ENCODE peak calls at places on chromosomes 13 and 19, in five cellular contexts. One of them, this sample, is unnamed.

GRCh38 chr19:9323557-9323918 is 441 bp upstream of the ZNF559 start:
- DNase-seq in GM23338: peak; percentile 84
- DNase-seq in cardiac muscle cell: peak; percentile 48
- DNase-seq in fibroblast of villous mesenchyme: peak; percentile 82
- DNase-seq in fibroblast of the aortic adventitia: peak; percentile 86
- DNase-seq in this sample: peak; percentile 94

GRCh38 chr19:10471909-10472308 is 31.2 kb downstream of the KEAP1 start:
- DNase-seq in GM23338: peak; percentile 43
- DNase-seq in cardiac muscle cell: peak; percentile 29
- DNase-seq in fibroblast of villous mesenchyme: peak; percentile 49
- DNase-seq in fibroblast of the aortic adventitia: peak; percentile 58
- DNase-seq in this sample: peak; percentile 65

GRCh38 chr19:50489461-50490011 is 12.9 kb upstream of the GARIN5A start:
- DNase-seq in GM23338: no peak
- DNase-seq in cardiac muscle cell: no peak
- DNase-seq in fibroblast of villous mesenchyme: no peak
- DNase-seq in fibroblast of the aortic adventitia: no peak
- DNase-seq in this sample: no peak

GRCh38 chr19:46466536-46467199 is 4.7 kb downstream of the PNMA8A start:
- DNase-seq in GM23338: no peak
- DNase-seq in cardiac muscle cell: no peak
- DNase-seq in fibroblast of villous mesenchyme: peak; percentile 76
- DNase-seq in fibroblast of the aortic adventitia: peak; percentile 90
- DNase-seq in this sample: peak; percentile 92

GRCh38 chr13:105395041-105395440 is 1140.4 kb downstream of the EFNB2 start:
- DNase-seq in GM23338: no peak
- DNase-seq in cardiac muscle cell: no peak
- DNase-seq in fibroblast of villous mesenchyme: no peak
- DNase-seq in fibroblast of the aortic adventitia: no peak
- DNase-seq in this sample: peak; percentile 5

GRCh38 chr13:34738251-34739170 is 203.6 kb upstream of the NBEA start:
- DNase-seq in GM23338: no peak
- DNase-seq in cardiac muscle cell: no peak
- DNase-seq in fibroblast of villous mesenchyme: no peak
- DNase-seq in fibroblast of the aortic adventitia: no peak
- DNase-seq in this sample: peak; percentile 15

GRCh38 chr13:111846396-111847174 is 220.4 kb upstream of the SOX1 start:
- DNase-seq in GM23338: peak; percentile 61
- DNase-seq in cardiac muscle cell: no peak
- DNase-seq in fibroblast of villous mesenchyme: no peak
- DNase-seq in fibroblast of the aortic adventitia: no peak
- DNase-seq in this sample: no peak

GRCh38 chr13:82822935-82823334 is 1059.3 kb downstream of the SLITRK1 start:
- DNase-seq in GM23338: no peak
- DNase-seq in cardiac muscle cell: no peak
- DNase-seq in fibroblast of villous mesenchyme: no peak
- DNase-seq in fibroblast of the aortic adventitia: no peak
- DNase-seq in this sample: no peak

GRCh38 chr19:12034610-12035009 is 869 bp downstream of the ZNF433 start:
- DNase-seq in GM23338: peak; percentile 16
- DNase-seq in cardiac muscle cell: no peak
- DNase-seq in fibroblast of villous mesenchyme: peak; percentile 7
- DNase-seq in fibroblast of the aortic adventitia: peak; percentile 19
- DNase-seq in this sample: no peak

DNA sequence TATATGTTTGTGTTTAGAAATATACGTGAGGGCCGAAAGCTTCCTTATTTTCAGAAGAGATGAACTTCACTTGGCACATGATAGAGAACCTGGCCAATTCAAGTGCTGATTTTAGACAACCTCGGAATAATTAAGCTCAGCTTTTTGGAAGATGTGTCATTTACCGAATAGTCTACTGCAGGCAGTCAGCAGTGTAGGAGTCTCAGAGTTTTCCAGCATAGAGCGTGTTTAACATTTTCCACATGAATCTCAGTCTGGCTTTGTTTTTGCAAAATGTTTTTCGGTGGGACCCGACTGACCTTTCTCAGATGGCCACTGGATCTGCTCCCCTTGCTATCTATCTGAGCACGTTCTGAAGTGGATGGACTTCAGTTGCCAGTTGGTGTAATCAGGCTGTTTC is 4.7 kb downstream of the RNASEH2B start:
- DNase-seq in GM23338: no peak
- DNase-seq in cardiac muscle cell: no peak
- DNase-seq in fibroblast of villous mesenchyme: no peak
- DNase-seq in fibroblast of the aortic adventitia: no peak
- DNase-seq in this sample: no peak
- H3K4me3 ChIP-seq in GM23338: no peak overlapping the region
- H3K4me3 ChIP-seq in cardiac muscle cell: no peak overlapping the region
- H3K4me3 ChIP-seq in fibroblast of villous mesenchyme: no peak overlapping the region
- H3K4me3 ChIP-seq in fibroblast of the aortic adventitia: no peak overlapping the region
- H3K4me3 ChIP-seq in this sample: no peak overlapping the region

DNA sequence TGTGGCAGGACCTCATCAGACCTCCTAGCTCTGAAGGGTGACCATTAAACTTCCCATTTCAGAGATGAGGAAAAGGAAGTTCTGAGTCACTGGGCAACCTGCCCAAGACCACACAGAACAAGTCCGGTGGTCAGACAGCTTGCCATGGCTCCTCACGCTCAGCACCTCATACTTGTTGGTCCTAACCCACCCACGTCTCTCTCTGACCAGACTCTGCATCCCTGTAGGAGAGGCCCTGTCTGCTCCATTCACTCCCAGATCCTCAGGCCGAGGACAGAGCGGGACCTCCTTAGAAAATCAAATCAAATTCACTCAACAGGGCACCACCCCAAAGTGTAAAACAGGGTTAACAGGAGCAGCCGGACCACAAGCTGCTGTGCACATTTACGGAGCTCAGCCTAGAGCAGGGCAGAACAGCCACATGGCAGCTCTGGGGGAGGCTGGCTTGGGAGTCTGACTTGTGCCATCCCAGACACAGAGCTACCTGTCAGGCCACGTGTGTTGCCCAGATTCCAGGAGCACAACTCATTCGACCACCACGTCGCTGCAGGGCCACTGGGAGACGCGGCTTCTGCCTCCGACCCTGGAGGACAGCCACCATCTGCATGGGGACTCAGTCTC is 1.7 kb downstream of the MIER2 start:
- DNase-seq in GM23338: no peak
- DNase-seq in cardiac muscle cell: no peak
- DNase-seq in fibroblast of villous mesenchyme: peak; percentile 86
- DNase-seq in fibroblast of the aortic adventitia: peak; percentile 91
- DNase-seq in this sample: peak; percentile 92
- TF ChIP-seq CTCF in GM23338: no peak
- TF ChIP-seq CTCF in cardiac muscle cell: no peak
- TF ChIP-seq CTCF in fibroblast of villous mesenchyme: no peak
- TF ChIP-seq CTCF in fibroblast of the aortic adventitia: no peak
- TF ChIP-seq CTCF in this sample: no peak

GRCh38 chr13:29684441-29684840 is 89.0 kb upstream of the SLC7A1 start:
- DNase-seq in GM23338: no peak
- DNase-seq in cardiac muscle cell: no peak
- DNase-seq in fibroblast of villous mesenchyme: no peak
- DNase-seq in fibroblast of the aortic adventitia: peak; percentile 73
- DNase-seq in this sample: no peak
- H3K4me3 ChIP-seq in GM23338: no peak overlapping the region
- H3K4me3 ChIP-seq in cardiac muscle cell: no peak overlapping the region
- H3K4me3 ChIP-seq in fibroblast of villous mesenchyme: no peak overlapping the region
- H3K4me3 ChIP-seq in fibroblast of the aortic adventitia: no peak overlapping the region
- H3K4me3 ChIP-seq in this sample: no peak overlapping the region

DNA sequence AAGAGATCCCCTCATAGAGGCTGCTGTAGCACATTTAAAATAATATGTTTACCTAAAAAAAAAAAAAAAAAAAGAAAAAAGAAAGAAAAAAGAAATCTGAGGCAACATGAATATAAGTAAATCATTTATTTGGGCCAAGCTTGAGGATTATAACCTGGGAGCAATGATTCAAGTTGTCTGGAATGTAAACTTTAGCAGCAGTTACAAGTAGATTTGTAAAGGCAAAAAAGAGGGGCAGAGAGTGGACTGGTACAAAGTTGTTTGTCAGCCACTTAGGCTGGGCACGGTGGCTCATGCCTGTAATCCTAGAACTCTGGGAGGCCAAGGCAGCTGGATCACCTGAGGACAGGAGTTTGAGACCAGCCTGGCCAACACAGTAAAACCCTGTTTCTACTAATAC is 11.3 kb downstream of the ZNF43 start:
- DNase-seq in GM23338: no peak
- DNase-seq in cardiac muscle cell: no peak
- DNase-seq in fibroblast of villous mesenchyme: peak; percentile 32
- DNase-seq in fibroblast of the aortic adventitia: no peak
- DNase-seq in this sample: no peak
- TF ChIP-seq CTCF in GM23338: no peak
- TF ChIP-seq CTCF in cardiac muscle cell: no peak
- TF ChIP-seq CTCF in fibroblast of villous mesenchyme: no peak
- TF ChIP-seq CTCF in fibroblast of the aortic adventitia: no peak
- TF ChIP-seq CTCF in this sample: no peak

GRCh38 chr19:1399745-1400144 is 1.6 kb downstream of the GAMT start:
- DNase-seq in GM23338: no peak
- DNase-seq in cardiac muscle cell: no peak
- DNase-seq in fibroblast of villous mesenchyme: no peak
- DNase-seq in fibroblast of the aortic adventitia: no peak
- DNase-seq in this sample: no peak

GRCh38 chr19:1400281-1401137 is 833 bp downstream of the GAMT start:
- DNase-seq in GM23338: no peak
- DNase-seq in cardiac muscle cell: peak; percentile 80
- DNase-seq in fibroblast of villous mesenchyme: no peak
- DNase-seq in fibroblast of the aortic adventitia: no peak
- DNase-seq in this sample: peak; percentile 23

GRCh38 chr19:1401138-1401888 is at the start of gene GAMT:
- DNase-seq in GM23338: peak; percentile 65
- DNase-seq in cardiac muscle cell: peak; percentile 75
- DNase-seq in fibroblast of villous mesenchyme: no peak
- DNase-seq in fibroblast of the aortic adventitia: no peak
- DNase-seq in this sample: peak; percentile 41

GRCh38 chr19:1402411-1403070 is 1.2 kb upstream of the GAMT start:
- DNase-seq in GM23338: no peak
- DNase-seq in cardiac muscle cell: no peak
- DNase-seq in fibroblast of villous mesenchyme: no peak
- DNase-seq in fibroblast of the aortic adventitia: no peak
- DNase-seq in this sample: no peak

GRCh38 chr19:1401889-1402217 is 511 bp upstream of the GAMT start:
- DNase-seq in GM23338: no peak
- DNase-seq in cardiac muscle cell: no peak
- DNase-seq in fibroblast of villous mesenchyme: no peak
- DNase-seq in fibroblast of the aortic adventitia: no peak
- DNase-seq in this sample: no peak
- H3K4me3 ChIP-seq in GM23338: peak overlapping the region; percentile 70
- H3K4me3 ChIP-seq in cardiac muscle cell: peak overlapping the region; percentile 86
- H3K4me3 ChIP-seq in fibroblast of villous mesenchyme: peak overlapping the region; percentile 66
- H3K4me3 ChIP-seq in fibroblast of the aortic adventitia: no peak overlapping the region
- H3K4me3 ChIP-seq in this sample: peak overlapping the region; percentile 32

GRCh38 chr19:17488593-17489391 is 18.5 kb downstream of the SLC27A1 start:
- DNase-seq in GM23338: peak; percentile 99
- DNase-seq in cardiac muscle cell: peak; percentile 89
- DNase-seq in fibroblast of villous mesenchyme: no peak
- DNase-seq in fibroblast of the aortic adventitia: no peak
- DNase-seq in this sample: no peak
- TF ChIP-seq CTCF in GM23338: peak; percentile 79
- TF ChIP-seq CTCF in cardiac muscle cell: no peak
- TF ChIP-seq CTCF in fibroblast of villous mesenchyme: no peak
- TF ChIP-seq CTCF in fibroblast of the aortic adventitia: no peak
- TF ChIP-seq CTCF in this sample: no peak

DNA sequence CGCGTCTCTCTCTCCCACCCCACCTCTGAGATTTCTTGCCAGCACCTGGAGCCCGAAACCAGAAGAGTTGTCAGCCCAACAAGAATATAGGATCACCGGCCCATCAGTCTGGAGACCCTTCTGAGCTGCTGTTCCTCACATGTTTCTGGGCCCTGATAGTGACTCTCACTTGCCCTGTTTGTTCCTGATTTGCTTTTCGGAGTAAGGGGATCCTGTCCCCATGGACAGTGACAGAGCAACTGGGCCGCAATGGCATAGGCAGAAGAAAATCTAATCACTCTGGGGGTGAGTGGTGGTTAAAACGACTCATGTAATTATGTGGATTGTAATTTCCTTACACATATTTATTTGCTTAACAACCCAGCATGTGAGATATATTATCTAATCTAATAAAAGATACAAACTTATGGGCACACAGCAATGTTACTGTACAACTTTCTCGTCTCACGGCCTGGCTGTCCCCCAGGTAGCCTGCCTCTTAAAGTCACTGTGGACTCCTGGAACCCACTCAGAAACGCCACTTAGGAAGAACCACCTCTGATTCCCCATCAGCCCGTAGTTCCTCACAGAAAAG is 661 bp upstream of the SMAD9 start:
- DNase-seq in GM23338: peak; percentile 38
- DNase-seq in cardiac muscle cell: peak; percentile 36
- DNase-seq in fibroblast of villous mesenchyme: no peak
- DNase-seq in fibroblast of the aortic adventitia: no peak
- DNase-seq in this sample: no peak
- H3K4me3 ChIP-seq in GM23338: peak overlapping the region; percentile 62
- H3K4me3 ChIP-seq in cardiac muscle cell: peak overlapping the region; percentile 38
- H3K4me3 ChIP-seq in fibroblast of villous mesenchyme: peak overlapping the region; percentile 24
- H3K4me3 ChIP-seq in fibroblast of the aortic adventitia: peak overlapping the region; percentile 80
- H3K4me3 ChIP-seq in this sample: peak overlapping the region; percentile 12

This sample was measured in cardiac fibroblast.